ENCODE peak calls at places on chromosomes 11 and 22, in five cellular contexts. I is suprapubic skin, Q is progenitor cell of endocrine pancreas, M is WTC11, T is MCF 10A. E is an unnamed sample.
A peak's percentile ranks its signal among the peaks of the same experiment; 100 is the strongest.

GRCh38 chr11:17208257-17208999 is 642 bp upstream of the PIK3C2A start:
- DNase-seq in I (no peak), Q (peak; percentile 56), M (peak; percentile 63), T (peak; percentile 77), E (no peak)

GRCh38 chr11:2533642-2534115 is 88.9 kb downstream of the KCNQ1 start:
- DNase-seq in I (peak; percentile 84), Q (peak; percentile 58), M (peak; percentile 73), T (peak; percentile 86), E (peak; percentile 85)

GRCh38 chr11:205221-206001 is 1.8 kb downstream of the BET1L start:
- DNase-seq in T (no peak), Q (no peak), I (no peak), M (no peak), E (peak; percentile 62)

GRCh38 chr11:118690553-118691304 is 11.3 kb upstream of the TREH start:
- DNase-seq in T (no peak), I (no peak), M (no peak), Q (no peak), E (no peak)

GRCh38 chr11:786235-787083 is 3.4 kb downstream of the CEND1 start:
- DNase-seq in T (no peak), Q (no peak), M (no peak), I (no peak), E (no peak)

GRCh38 chr22:20531404-20532181 is 24.2 kb downstream of the MED15 start:
- DNase-seq in T (peak; percentile 95), I (no peak), M (peak; percentile 23), Q (no peak), E (no peak)

GRCh38 chr11:3077846-3078440 is 20.7 kb upstream of the CARS1 start:
- DNase-seq in T (no peak), M (no peak), Q (no peak), I (no peak), E (no peak)

GRCh38 chr11:133916790-133917440 is 39.9 kb downstream of the IGSF9B start:
- DNase-seq in Q (no peak), I (no peak), T (no peak), M (no peak), E (no peak)

GRCh38 chr11:61294717-61295595 is at the start of gene VWCE:
- DNase-seq in T (no peak), Q (peak; percentile 65), M (peak; percentile 75), I (peak; percentile 72), E (peak; percentile 78)

GRCh38 chr11:61945191-61945590 is 5.0 kb upstream of the BEST1 start:
- DNase-seq in T (no peak), Q (no peak), I (no peak), M (no peak), E (no peak)

GRCh38 chr11:111766834-111767142 is 599 bp upstream of the PPP2R1B start:
- DNase-seq in Q (no peak), I (no peak), M (no peak), T (no peak), E (no peak)

GRCh38 chr11:74466916-74467885 is at the start of gene KCNE3:
- DNase-seq in M (peak; percentile 52), I (no peak), T (no peak), Q (no peak), E (no peak)

GRCh38 chr11:96254087-96254486 is 88.9 kb downstream of the MAML2 start:
- DNase-seq in I (no peak), Q (no peak), M (no peak), T (no peak), E (no peak)

GRCh38 chr11:116062526-116063171 is 558.4 kb upstream of the CADM1 start:
- DNase-seq in M (no peak), Q (no peak), T (no peak), I (no peak), E (no peak)

GRCh38 chr22:37283393-37283937 is 1.2 kb downstream of the CYTH4 start:
- DNase-seq in Q (no peak), M (no peak), I (no peak), T (no peak), E (no peak)

GRCh38 chr22:19075404-19075803 is 46.8 kb downstream of the DGCR2 start:
- DNase-seq in T (no peak), M (no peak), I (no peak), Q (no peak), E (no peak)

GRCh38 chr11:72111803-72112540 is 523 bp downstream of the ANAPC15 start:
- DNase-seq in M (peak; percentile 89), T (peak; percentile 99), I (peak; percentile 97), Q (peak; percentile 73), E (peak; percentile 90)

GRCh38 chr11:17531071-17531817 is 13.0 kb downstream of the USH1C start:
- DNase-seq in I (no peak), T (peak; percentile 13), M (no peak), Q (no peak), E (no peak)

GRCh38 chr11:78823588-78823987 is 248.9 kb upstream of the NARS2 start:
- DNase-seq in M (no peak), T (no peak), Q (no peak), I (no peak), E (no peak)

GRCh38 chr22:40107244-40107643 is 70.5 kb upstream of the TNRC6B start:
- DNase-seq in T (peak; percentile 7), I (no peak), Q (no peak), M (no peak), E (no peak)

GRCh38 chr11:117934526-117935307 is 5.5 kb upstream of the TMPRSS13 start:
- DNase-seq in M (no peak), I (peak; percentile 47), Q (no peak), T (no peak), E (no peak)

GRCh38 chr22:44807915-44808690 is 55.7 kb downstream of the ARHGAP8 start:
- DNase-seq in M (peak; percentile 73), Q (no peak), I (no peak), T (no peak), E (no peak)

GRCh38 chr11:1691878-1692707 is 4.9 kb upstream of the KRTAP5-6 start:
- DNase-seq in T (no peak), M (no peak), Q (no peak), I (no peak), E (no peak)

GRCh38 chr11:57566564-57567209 is 785 bp downstream of the UBE2L6 start:
- DNase-seq in M (no peak), T (no peak), I (no peak), Q (no peak), E (no peak)

GRCh38 chr22:37776639-37777005 is 31.1 kb upstream of the GCAT start:
- DNase-seq in I (no peak), T (no peak), Q (no peak), M (no peak), E (no peak)

GRCh38 chr11:32584921-32585320 is 1.3 kb downstream of the EIF3M start:
- DNase-seq in Q (no peak), I (no peak), T (peak; percentile 14), M (no peak), E (no peak)

GRCh38 chr11:86978756-86979608 is 23.8 kb upstream of the FZD4 start:
- DNase-seq in M (no peak), T (peak; percentile 60), Q (no peak), I (no peak), E (no peak)

GRCh38 chr11:86981777-86982540 is 26.8 kb upstream of the FZD4 start:
- DNase-seq in T (no peak), Q (no peak), I (no peak), M (no peak), E (no peak)

GRCh38 chr11:86978247-86978646 is 23.1 kb upstream of the FZD4 start:
- DNase-seq in I (no peak), T (peak; percentile 20), M (no peak), Q (no peak), E (no peak)

GRCh38 chr11:86983071-86983488 is 27.9 kb upstream of the FZD4 start:
- DNase-seq in T (peak; percentile 96), M (no peak), Q (no peak), I (no peak), E (no peak)

DNA sequence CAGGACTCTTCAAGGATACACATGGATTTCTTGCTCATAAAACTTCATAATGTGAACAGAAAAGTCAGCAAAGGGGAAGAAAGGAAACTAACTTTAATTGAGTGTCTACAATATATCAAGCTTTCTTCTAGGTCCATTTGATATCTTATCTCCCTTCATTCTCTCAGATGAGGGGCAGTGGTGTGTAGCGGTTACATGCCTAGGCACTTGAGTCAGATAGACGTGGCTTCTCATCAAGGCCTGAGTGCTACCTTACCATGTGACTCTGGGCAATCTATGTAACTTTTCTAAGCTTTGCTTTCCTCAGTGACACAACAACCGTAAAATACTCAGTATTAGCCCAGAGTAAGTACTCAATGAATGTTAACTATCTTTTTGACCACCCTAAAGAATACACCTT is 25.2 kb upstream of the FZD4 start:
- DNase-seq in I (no peak), T (no peak), M (no peak), Q (no peak), E (no peak)
- TF ChIP-seq CTCF in I (no peak), T (no peak), M (no peak), Q (no peak), E (no peak)

DNA sequence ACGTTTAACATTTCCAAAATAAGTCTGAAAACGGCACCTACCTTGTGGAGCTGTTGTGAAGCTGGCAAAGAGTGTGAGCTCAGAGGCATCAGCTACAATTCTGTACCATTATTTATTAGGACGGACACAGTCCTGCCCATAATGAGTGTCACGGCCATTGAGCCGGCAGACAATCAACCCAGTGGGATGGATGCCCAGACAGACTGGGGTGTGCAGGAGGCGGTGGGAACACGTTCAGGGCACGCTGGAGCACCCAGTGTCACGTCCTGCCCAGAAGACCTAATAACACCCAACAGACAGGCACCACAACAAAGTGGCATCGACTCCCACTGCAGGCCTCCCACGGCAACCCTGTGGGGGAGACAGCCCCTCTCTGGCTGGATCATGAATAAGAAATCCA is 34.5 kb downstream of the TPST2 start:
- DNase-seq in Q (no peak), T (no peak), I (no peak), M (no peak), E (no peak)
- TF ChIP-seq CTCF in Q (no peak), T (no peak), I (no peak), M (no peak), E (no peak)

GRCh38 chr11:44939673-44940072 is 11.0 kb downstream of the TP53I11 start:
- DNase-seq in I (no peak), Q (no peak), M (no peak), T (no peak), E (no peak)
- TF ChIP-seq CTCF in I (no peak), Q (peak; percentile 20), M (peak; percentile 31), T (no peak), E (peak; percentile 52)

GRCh38 chr11:102730036-102730815 is 5.5 kb upstream of the MMP8 start:
- DNase-seq in M (no peak), I (no peak), T (no peak), Q (no peak), E (no peak)

GRCh38 chr11:102727890-102728289 is 3.1 kb upstream of the MMP8 start:
- DNase-seq in M (no peak), Q (no peak), T (peak; percentile 53), I (no peak), E (no peak)

GRCh38 chr11:102734650-102735049 is 9.9 kb upstream of the MMP8 start:
- DNase-seq in I (no peak), M (no peak), Q (no peak), T (no peak), E (no peak)

DNA sequence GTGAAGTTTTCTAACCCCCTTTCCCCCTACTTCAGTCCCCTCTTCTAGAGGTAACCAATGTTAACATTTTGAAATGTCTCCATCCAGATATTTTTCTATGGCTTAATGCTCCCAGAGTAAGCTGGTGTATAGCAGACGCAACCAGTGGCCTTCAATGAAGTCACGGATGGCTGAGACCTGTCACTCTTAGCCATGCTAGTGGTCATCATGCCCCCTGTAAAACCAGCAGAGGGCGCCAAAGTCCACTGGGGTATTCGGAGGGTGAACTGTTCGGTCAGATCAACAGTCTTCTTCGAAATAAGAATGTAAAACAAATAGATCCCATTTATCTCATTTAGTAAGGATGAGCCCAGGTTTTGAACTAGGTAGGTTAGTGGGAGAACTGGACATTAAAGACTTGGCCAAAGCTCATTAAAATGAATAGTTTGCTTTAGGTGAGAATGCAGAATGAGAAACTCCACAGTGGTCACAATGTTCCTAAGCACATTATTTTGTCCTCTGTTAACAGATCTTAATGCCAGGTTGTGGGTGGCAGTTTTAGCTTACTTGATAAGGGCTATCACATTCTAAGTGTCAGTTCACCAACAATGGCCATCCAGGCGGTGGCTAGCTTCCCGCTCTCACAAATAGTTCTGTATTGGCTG is 8.6 kb upstream of the MMP8 start:
- DNase-seq in I (no peak), M (peak; percentile 86), T (peak; percentile 82), Q (no peak), E (no peak)
- TF ChIP-seq CTCF in I (no peak), M (peak; percentile 84), T (peak; percentile 86), Q (peak; percentile 61), E (peak; percentile 73)

E was measured in type B pancreatic cell.